ENCODE peak calls at places on chromosomes 1 and 21, in six cellular contexts. B is K562, R is HepG2, G is GM12878, H is A549, A is upper lobe of left lung. J is an unnamed sample. For H3K4me1, the result is how much of the 10 kb centered on the place peaks cover.

GRCh38 chr21:38139380-38140168 is 117.2 kb upstream of the KCNJ15 start:
- ATAC-seq in B (no peak), R (no peak), G (no peak), H (peak), A (no peak), J (no peak)

GRCh38 chr1:8302181-8302681 is 15.7 kb upstream of the SLC45A1 start:
- ATAC-seq in B (no peak), R (no peak), G (no peak), H (no peak), A (no peak), J (no peak)

GRCh38 chr21:34933609-34934345 is 115.3 kb downstream of the RUNX1 start:
- ATAC-seq in B (peak), R (no peak), G (peak), H (no peak), A (no peak), J (no peak)

GRCh38 chr1:109274533-109275476 is 8.1 kb downstream of the PSRC1 start:
- ATAC-seq in B (peak), R (peak), G (peak), H (peak), A (peak), J (peak)

GRCh38 chr1:21585037-21585436 is 75.8 kb downstream of the ALPL start:
- ATAC-seq in B (peak), R (peak), G (no peak), H (no peak), A (no peak), J (no peak)

GRCh38 chr21:38293765-38294164 is 37.0 kb downstream of the KCNJ15 start:
- ATAC-seq in B (peak), R (peak), G (no peak), H (no peak), A (no peak), J (no peak)

GRCh38 chr1:42420145-42420544 is 35.7 kb downstream of the ZMYND12 start:
- ATAC-seq in B (no peak), R (no peak), G (no peak), H (no peak), A (no peak), J (peak)

GRCh38 chr1:58305622-58306021 is 240.9 kb downstream of the OMA1 start:
- ATAC-seq in B (no peak), R (no peak), G (no peak), H (no peak), A (no peak), J (no peak)

GRCh38 chr1:228809621-228810313 is 74.5 kb downstream of the RHOU start:
- ATAC-seq in B (no peak), R (peak), G (no peak), H (peak), A (peak), J (no peak)

DNA sequence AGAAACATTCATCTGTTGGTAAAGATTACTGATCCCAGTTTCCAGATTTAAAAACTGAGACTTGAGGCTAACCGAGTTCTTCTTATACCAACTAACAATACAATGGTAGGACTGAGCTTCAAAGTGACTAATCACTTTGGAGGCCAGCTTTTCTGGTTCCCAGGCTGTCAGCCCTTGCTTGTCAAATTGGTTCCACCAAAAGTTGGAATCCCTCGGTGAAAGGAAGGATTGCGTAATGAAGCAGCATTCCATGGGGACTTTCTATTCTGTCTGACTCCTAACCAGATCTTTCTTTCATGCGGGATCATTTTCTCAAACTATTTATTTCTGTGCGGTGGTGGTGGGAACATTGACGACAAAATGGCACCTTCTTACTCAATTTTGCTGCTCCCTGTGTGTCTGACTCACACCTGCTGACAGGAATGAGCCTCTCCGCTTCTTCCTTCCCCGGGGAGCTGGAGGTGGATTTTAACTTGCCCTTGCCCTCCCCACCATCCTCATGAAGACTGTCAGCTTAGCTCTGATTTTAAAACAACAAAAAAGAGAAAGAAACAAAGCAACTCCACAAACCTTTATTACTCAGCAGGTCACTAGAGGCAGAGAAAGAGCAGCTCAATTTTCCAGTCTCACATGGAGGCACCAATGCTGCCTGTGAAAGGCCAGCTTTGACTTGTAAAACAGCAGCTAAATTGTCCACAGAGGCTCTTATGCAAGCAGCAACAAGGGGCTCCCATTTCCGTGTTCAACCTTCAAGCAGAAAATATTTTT is 32.9 kb upstream of the RASAL2 start:
- ATAC-seq in B (no peak), R (peak), G (no peak), H (peak), A (no peak), J (peak)
- H3K4me1 ChIP-seq in B (under half), R (half or more), G (under half), H (under half), A (under half), J (under half)

GRCh38 chr1:18941221-18942141 is 15.0 kb downstream of the IFFO2 start:
- ATAC-seq in B (no peak), R (peak), G (no peak), H (no peak), A (no peak), J (no peak)
- TF ChIP-seq EP300 in B (no peak), R (peak), G (no peak), H (no peak), A (no peak), J (no peak)

DNA sequence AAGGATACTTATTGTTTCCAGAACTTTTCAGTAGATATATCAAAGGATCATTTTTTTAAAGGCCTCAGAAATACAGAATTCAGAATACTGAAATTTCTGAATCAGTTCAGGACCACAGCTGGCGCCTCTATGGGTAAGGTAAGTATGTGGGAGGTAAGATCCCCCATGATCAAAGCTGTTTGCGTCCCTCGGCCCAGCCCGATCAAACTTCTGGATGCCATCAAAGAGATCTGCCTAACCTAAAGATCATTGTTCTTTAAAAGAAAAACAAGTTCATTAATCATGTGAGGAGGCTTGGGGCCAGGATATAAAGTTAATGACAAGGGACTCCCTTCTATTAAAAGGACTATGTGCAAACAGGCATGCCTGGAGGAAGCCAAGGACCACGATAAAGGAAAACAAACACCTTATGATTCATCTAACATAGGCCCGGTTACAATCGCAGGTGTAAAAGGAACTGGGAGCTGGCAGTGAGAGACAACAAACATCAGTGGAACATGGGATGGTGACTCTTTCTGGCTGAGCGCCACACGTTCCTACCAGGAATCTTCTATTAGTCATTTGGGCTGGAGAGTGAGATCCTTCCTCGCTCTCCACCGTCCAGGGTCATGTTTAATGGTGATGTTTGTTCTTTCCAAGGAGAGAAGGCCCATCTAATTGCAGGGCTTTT is 2.8 kb upstream of the BACE2 start:
- ATAC-seq in B (no peak), R (no peak), G (no peak), H (no peak), A (no peak), J (no peak)
- H3K27ac ChIP-seq in B (no peak), R (no peak), G (no peak), H (no peak), A (no peak), J (no peak)

GRCh38 chr1:226125097-226125630 is 61.4 kb downstream of the ACBD3 start:
- ATAC-seq in B (peak), R (peak), G (peak), H (peak), A (peak), J (peak)
- H3K4me1 ChIP-seq in B (under half), R (half or more), G (under half), H (under half), A (under half), J (under half)

J was measured in gastroesophageal sphincter.